ENCODE peak calls at places on chromosomes 6 and 20, in eight cellular contexts. I, F, N, O, E, Y, Z and Q are unnamed samples. For H3K4me1, the result is how much of the 10 kb centered on the place peaks cover.

GRCh38 chr20:49505518-49505917 is 23.1 kb upstream of the KCNB1 start:
- DNase-seq in E (no peak), N (peak), F (peak), O (peak), I (peak), Z (no peak), Y (no peak), Q (no peak)

GRCh38 chr6:80988892-80989291 is 763.6 kb downstream of the TENT5A start:
- DNase-seq in Z (no peak), N (no peak), Y (no peak), E (no peak), O (peak), I (no peak), F (no peak), Q (no peak)

GRCh38 chr20:46270977-46271744 is 37.1 kb downstream of the CDH22 start:
- DNase-seq in Z (no peak), N (no peak), O (no peak), F (no peak), E (no peak), I (no peak), Y (no peak), Q (no peak)

GRCh38 chr6:26555505-26556262 is 17.5 kb downstream of the HMGN4 start:
- DNase-seq in N (no peak), F (no peak), O (peak), I (peak), E (no peak), Y (no peak), Z (no peak), Q (no peak)

GRCh38 chr20:2206957-2207769 is 88.6 kb upstream of the TGM3 start:
- DNase-seq in O (peak), N (peak), F (peak), Y (peak), Z (peak), I (peak), E (no peak), Q (peak)

GRCh38 chr20:8646026-8646425 is 422.9 kb upstream of the PLCB4 start:
- DNase-seq in Y (no peak), Z (no peak), E (no peak), N (no peak), O (peak), I (peak), F (no peak), Q (peak)

GRCh38 chr6:12548526-12548925 is 168.0 kb upstream of the PHACTR1 start:
- DNase-seq in E (no peak), F (no peak), O (peak), N (no peak), Z (no peak), I (peak), Y (no peak), Q (peak)

GRCh38 chr20:40286991-40287531 is 402.0 kb downstream of the MAFB start:
- DNase-seq in Y (peak), E (peak), I (no peak), N (peak), Z (peak), O (no peak), F (no peak), Q (no peak)

GRCh38 chr6:75735491-75736186 is 13.4 kb upstream of the MYO6 start:
- DNase-seq in F (no peak), Y (no peak), O (peak), N (no peak), Z (no peak), I (peak), E (no peak), Q (no peak)

GRCh38 chr6:131914967-131915751 is 36.0 kb downstream of the CCN2 start:
- DNase-seq in I (peak), N (peak), Y (peak), O (peak), E (peak), F (no peak), Z (no peak), Q (peak)

GRCh38 chr20:16922834-16923233 is 174.7 kb downstream of the OTOR start:
- DNase-seq in F (no peak), N (no peak), Y (no peak), Z (no peak), O (peak), E (no peak), I (peak), Q (peak)

GRCh38 chr6:49565855-49566254 is 15.4 kb downstream of the C6orf141 start:
- DNase-seq in F (peak), Z (no peak), E (no peak), N (no peak), Y (no peak), I (no peak), O (no peak), Q (no peak)

GRCh38 chr6:79669766-79670165 is 38.6 kb downstream of the SH3BGRL2 start:
- DNase-seq in F (no peak), Z (no peak), I (no peak), N (no peak), O (no peak), E (no peak), Y (no peak), Q (no peak)

GRCh38 chr20:14418441-14418840 is 81.0 kb upstream of the FLRT3 start:
- DNase-seq in N (no peak), Y (no peak), F (no peak), O (peak), Z (no peak), I (no peak), E (no peak), Q (no peak)

GRCh38 chr20:21074605-21075336 is 31.4 kb downstream of the LINC00237 start:
- DNase-seq in N (no peak), E (no peak), O (peak), Z (no peak), F (no peak), I (peak), Y (no peak), Q (no peak)

GRCh38 chr6:130947464-130947863 is 115.6 kb downstream of the EPB41L2 start:
- DNase-seq in Y (no peak), E (no peak), N (no peak), Z (no peak), I (no peak), F (no peak), O (no peak), Q (no peak)

GRCh38 chr6:140062042-140063041 is 687.9 kb upstream of the CITED2 start:
- DNase-seq in I (peak), Y (peak), Z (peak), O (peak), F (no peak), N (peak), E (peak), Q (peak)

GRCh38 chr20:62132421-62132820 is 10.1 kb downstream of the LSM14B start:
- DNase-seq in Y (no peak), E (no peak), O (peak), I (no peak), Z (no peak), F (no peak), N (no peak), Q (no peak)

GRCh38 chr6:109513571-109514071 is 30.6 kb upstream of the ZBTB24 start:
- DNase-seq in Z (no peak), I (peak), O (peak), N (no peak), Y (no peak), E (no peak), F (no peak), Q (no peak)

GRCh38 chr6:10730254-10730653 is 7.4 kb downstream of the TMEM14C start:
- DNase-seq in I (no peak), O (no peak), N (no peak), F (no peak), Z (no peak), E (no peak), Y (no peak), Q (peak)

GRCh38 chr20:10313701-10314100 is 95.1 kb downstream of the SNAP25 start:
- DNase-seq in Z (no peak), E (no peak), N (no peak), O (no peak), I (no peak), Y (no peak), F (no peak), Q (no peak)

GRCh38 chr6:125066964-125067363 is 86.6 kb upstream of the TPD52L1 start:
- DNase-seq in Z (no peak), F (no peak), E (no peak), Y (no peak), N (no peak), O (no peak), I (peak), Q (peak)

GRCh38 chr20:63369024-63369530 is 7.9 kb upstream of the CHRNA4 start:
- DNase-seq in Z (peak), N (no peak), O (no peak), F (no peak), E (no peak), Y (no peak), I (no peak), Q (no peak)

GRCh38 chr6:129785081-129785755 is 75.2 kb upstream of the ARHGAP18 start:
- DNase-seq in F (no peak), E (no peak), I (no peak), Y (no peak), O (peak), N (no peak), Z (no peak), Q (no peak)

DNA sequence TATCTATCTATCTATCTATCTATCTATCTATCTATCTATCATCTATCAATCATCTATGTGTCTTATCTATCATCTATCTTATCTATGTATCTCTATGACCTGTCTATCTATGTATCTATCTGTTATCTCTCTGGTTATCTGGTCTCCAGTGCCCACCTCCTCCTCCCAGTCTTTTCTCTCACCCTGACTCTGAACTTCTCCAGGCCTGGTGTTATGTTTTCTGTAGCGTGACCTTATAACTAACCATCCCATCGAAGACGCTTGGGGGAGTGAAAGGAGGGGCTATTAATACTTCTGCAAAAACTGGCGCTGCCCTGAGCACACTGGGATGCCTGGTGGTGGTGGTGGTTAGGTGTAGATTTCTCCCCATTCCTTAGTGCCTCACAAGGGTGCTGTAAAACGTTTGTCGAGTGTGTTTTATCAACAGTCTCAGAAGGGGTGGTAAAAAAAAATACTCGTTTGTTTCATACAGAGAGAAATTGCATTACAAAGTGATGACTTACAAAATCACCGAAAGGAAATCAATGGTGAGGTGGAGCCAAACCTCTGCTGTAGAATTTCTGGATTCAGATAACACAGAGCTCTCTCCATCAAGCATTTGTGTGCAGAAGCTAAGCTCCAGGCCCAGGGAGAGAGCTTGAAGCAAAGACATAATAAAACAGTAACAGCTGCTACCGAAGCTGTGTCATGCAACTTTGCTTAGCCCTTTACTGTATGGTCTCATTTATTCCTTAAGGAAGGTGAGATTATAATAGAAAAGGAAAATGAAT is 156.1 kb downstream of the BCAS1 start:
- DNase-seq in Z (no peak), Y (no peak), E (no peak), N (no peak), I (peak), F (no peak), O (peak), Q (no peak)
- H3K4me3 ChIP-seq in Z (no peak), Y (no peak), E (peak), N (no peak), I (no peak), F (no peak), O (peak), Q (no peak)

DNA sequence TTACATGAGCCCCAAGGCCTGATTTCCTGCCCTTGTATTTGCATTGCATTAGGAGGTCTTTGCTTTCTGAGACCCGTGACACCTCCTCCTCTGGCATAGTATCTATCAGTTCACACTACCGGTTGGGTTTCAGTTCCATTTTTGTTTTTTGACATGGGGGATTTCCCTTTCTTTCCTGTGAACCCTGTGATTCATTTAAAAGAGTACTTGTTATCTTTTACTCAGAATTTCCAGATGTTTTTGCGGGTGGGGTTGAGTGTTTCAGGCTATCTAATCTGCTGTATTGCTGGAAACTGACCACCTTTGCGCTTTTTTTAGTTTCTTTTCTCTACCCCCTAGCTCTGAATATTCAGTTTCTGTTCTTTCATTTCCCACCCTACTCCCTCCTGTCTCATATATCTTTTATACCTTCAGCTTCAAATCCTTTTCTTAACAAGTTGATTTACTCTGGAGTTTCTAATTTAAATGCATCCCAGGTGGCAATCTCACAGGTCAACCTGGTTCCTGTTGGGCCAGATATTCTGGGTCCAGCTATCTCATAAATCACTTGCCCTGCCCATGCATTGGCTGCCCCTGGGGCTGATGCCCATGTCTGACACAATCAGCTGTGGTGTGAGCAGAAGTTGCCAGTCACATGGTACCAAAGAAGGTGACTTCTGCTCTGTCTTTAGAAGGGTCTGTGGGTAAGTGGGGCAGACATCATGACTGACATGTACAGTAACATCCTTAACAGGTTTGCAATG is 14.3 kb upstream of the NCOA3 start:
- DNase-seq in F (no peak), O (no peak), Z (no peak), Y (no peak), N (no peak), E (no peak), I (no peak), Q (no peak)
- H3K4me1 ChIP-seq in F (under half), O (under half), Z (under half), Y (under half), N (under half), E (under half), I (under half), Q (under half)

DNA sequence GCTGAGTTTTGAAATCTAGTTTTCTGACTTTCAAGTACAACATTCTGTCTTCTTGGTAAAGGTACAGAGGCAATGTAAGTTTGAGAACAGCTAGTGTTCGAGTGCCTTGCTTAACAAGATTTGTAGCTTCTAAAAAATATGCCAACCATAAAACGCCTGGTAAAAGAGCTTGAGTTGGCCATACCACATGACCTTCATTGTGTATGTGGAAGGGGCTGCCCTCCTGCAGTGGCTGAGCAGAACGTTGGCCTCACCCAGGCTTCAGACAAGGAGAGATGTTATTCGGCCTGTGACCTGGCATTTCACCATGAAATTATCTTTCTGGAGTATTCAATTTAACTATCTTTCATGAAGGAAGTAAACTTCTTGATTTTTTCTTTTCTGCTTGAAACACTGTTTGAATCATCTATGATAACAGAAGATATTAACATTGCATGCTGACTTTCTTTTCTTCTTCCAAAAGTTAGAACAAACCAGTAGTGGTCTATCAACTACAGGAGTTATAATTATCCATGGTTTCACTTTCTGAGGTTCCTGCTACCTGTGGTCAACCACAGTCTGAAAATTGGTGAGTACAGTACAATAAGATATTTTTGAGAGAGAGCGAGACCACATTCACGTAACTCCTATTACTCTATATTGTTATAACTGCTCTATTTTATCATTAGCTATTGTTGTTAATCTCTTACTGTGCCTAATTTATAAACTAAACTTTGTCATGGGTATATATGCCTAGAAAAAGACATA is 86.3 kb downstream of the MAP7 start:
- DNase-seq in O (no peak), E (no peak), F (no peak), Z (no peak), I (no peak), N (no peak), Y (no peak), Q (no peak)
- H3K27ac ChIP-seq in O (no peak), E (no peak), F (no peak), Z (no peak), I (no peak), N (no peak), Y (no peak), Q (no peak)

DNA sequence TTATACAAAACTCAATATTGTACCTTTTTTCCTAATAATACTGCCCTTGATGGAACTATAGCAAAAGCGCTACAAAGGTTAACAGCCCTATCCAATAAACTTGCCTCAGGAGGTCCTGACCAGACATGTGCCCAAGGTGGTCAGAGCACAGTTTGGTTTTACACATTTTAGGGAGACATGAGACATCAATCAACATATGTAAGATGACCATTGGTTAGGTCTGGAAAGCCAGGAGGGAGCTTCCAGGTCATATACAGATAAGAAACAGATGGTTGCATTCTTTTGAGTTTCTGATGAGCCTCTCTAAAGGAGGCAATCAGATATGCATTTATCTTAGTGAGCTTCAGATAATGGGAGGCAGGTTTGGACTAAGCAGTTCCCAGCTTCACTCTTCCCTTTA is 91.6 kb downstream of the PLG start:
- DNase-seq in F (no peak), Y (no peak), E (no peak), O (no peak), Z (no peak), I (no peak), N (no peak), Q (no peak)
- H3K4me3 ChIP-seq in F (no peak), Y (no peak), E (no peak), O (no peak), Z (no peak), I (no peak), N (no peak), Q (no peak)